ENCODE peak calls at places on chromosomes 6 and 20, in ten cellular contexts. R, W, U, O, A, H, L, B, G and D are unnamed samples.

GRCh38 chr20:16124911-16125776 is 448.1 kb downstream of the KIF16B start:
- DNase-seq in R (no peak), W (no peak), U (no peak), O (no peak), A (no peak), H (no peak), L (no peak), B (no peak), G (no peak), D (no peak)

GRCh38 chr20:4455996-4456395 is 265.7 kb upstream of the PRND start:
- DNase-seq in R (no peak), W (no peak), U (no peak), O (no peak), A (no peak), H (no peak), L (no peak), B (no peak), G (no peak), D (no peak)

GRCh38 chr6:116971959-116972358 is 94.9 kb downstream of the RFX6 start:
- DNase-seq in R (no peak), W (no peak), U (no peak), O (peak), A (no peak), H (peak), L (no peak), B (no peak), G (no peak), D (no peak)

GRCh38 chr20:38196016-38196415 is 30.9 kb upstream of the TGM2 start:
- DNase-seq in R (no peak), W (no peak), U (no peak), O (no peak), A (no peak), H (no peak), L (no peak), B (no peak), G (no peak), D (no peak)

GRCh38 chr20:53635189-53635588 is 41.5 kb upstream of the ZNF217 start:
- DNase-seq in R (no peak), W (no peak), U (no peak), O (no peak), A (no peak), H (no peak), L (no peak), B (no peak), G (no peak), D (no peak)

GRCh38 chr6:163533443-163533842 is 118.9 kb downstream of the QKI start:
- DNase-seq in R (no peak), W (no peak), U (no peak), O (peak), A (no peak), H (peak), L (no peak), B (no peak), G (no peak), D (peak)

GRCh38 chr6:39790772-39791171 is 1.4 kb upstream of the DAAM2 start:
- DNase-seq in R (peak), W (no peak), U (no peak), O (peak), A (no peak), H (no peak), L (no peak), B (no peak), G (no peak), D (no peak)

GRCh38 chr20:22663528-22664025 is 79.2 kb upstream of the FOXA2 start:
- DNase-seq in R (no peak), W (no peak), U (no peak), O (no peak), A (no peak), H (no peak), L (no peak), B (no peak), G (no peak), D (no peak)

GRCh38 chr6:147060636-147061035 is 143.6 kb upstream of the STXBP5 start:
- DNase-seq in R (no peak), W (no peak), U (no peak), O (no peak), A (no peak), H (no peak), L (no peak), B (no peak), G (no peak), D (no peak)

GRCh38 chr6:52363222-52363867 is 1.4 kb downstream of the PAQR8 start:
- DNase-seq in R (peak), W (no peak), U (no peak), O (no peak), A (no peak), H (no peak), L (no peak), B (no peak), G (no peak), D (peak)

GRCh38 chr6:14549871-14550270 is 432.3 kb downstream of the CD83 start:
- DNase-seq in R (no peak), W (no peak), U (no peak), O (no peak), A (no peak), H (no peak), L (no peak), B (no peak), G (no peak), D (no peak)

GRCh38 chr6:167311286-167311685 is 13.6 kb upstream of the TTLL2 start:
- DNase-seq in R (no peak), W (peak), U (no peak), O (no peak), A (no peak), H (no peak), L (no peak), B (no peak), G (no peak), D (no peak)

GRCh38 chr6:36642913-36643817 is 35.3 kb upstream of the CDKN1A start:
- DNase-seq in R (peak), W (no peak), U (no peak), O (peak), A (no peak), H (peak), L (peak), B (peak), G (no peak), D (no peak)

GRCh38 chr6:95636552-95637376 is 59.4 kb downstream of the MANEA start:
- DNase-seq in R (no peak), W (no peak), U (no peak), O (no peak), A (no peak), H (no peak), L (no peak), B (no peak), G (no peak), D (no peak)

GRCh38 chr6:92945799-92946198 is 473.6 kb downstream of the EPHA7 start:
- DNase-seq in R (no peak), W (no peak), U (no peak), O (peak), A (no peak), H (peak), L (no peak), B (no peak), G (no peak), D (no peak)

GRCh38 chr6:70388814-70389213 is 24.5 kb upstream of the FAM135A start:
- DNase-seq in R (no peak), W (no peak), U (no peak), O (no peak), A (no peak), H (no peak), L (no peak), B (no peak), G (no peak), D (no peak)

GRCh38 chr6:132023490-132023889 is 72.3 kb upstream of the CCN2 start:
- DNase-seq in R (no peak), W (no peak), U (no peak), O (peak), A (no peak), H (no peak), L (no peak), B (no peak), G (no peak), D (no peak)

GRCh38 chr6:155061381-155061780 is 66.3 kb downstream of the TIAM2 start:
- DNase-seq in R (no peak), W (no peak), U (no peak), O (no peak), A (no peak), H (no peak), L (no peak), B (no peak), G (no peak), D (no peak)

GRCh38 chr6:53032853-53033252 is 32.4 kb upstream of the FBXO9 start:
- DNase-seq in R (no peak), W (no peak), U (no peak), O (no peak), A (no peak), H (peak), L (no peak), B (no peak), G (no peak), D (no peak)

GRCh38 chr20:4946585-4947378 is 54.5 kb downstream of the SLC23A2 start:
- DNase-seq in R (no peak), W (no peak), U (no peak), O (no peak), A (no peak), H (no peak), L (no peak), B (no peak), G (no peak), D (no peak)

GRCh38 chr6:125528614-125529013 is 220.8 kb upstream of the HEY2 start:
- DNase-seq in R (no peak), W (no peak), U (no peak), O (no peak), A (no peak), H (no peak), L (no peak), B (no peak), G (no peak), D (no peak)

GRCh38 chr20:21796059-21796458 is 90.6 kb downstream of the PAX1 start:
- DNase-seq in R (no peak), W (no peak), U (no peak), O (no peak), A (peak), H (no peak), L (no peak), B (no peak), G (no peak), D (no peak)